ENCODE peak calls at places on chromosomes 6 and 20, in seven cellular contexts. H is spleen, R is tibial artery, Z is tibial nerve, D is esophagus squamous epithelium, N is left lung, G is H9. C is an unnamed sample.

GRCh38 chr6:16658661-16659060 is 102.6 kb downstream of the ATXN1 start:
- DNase-seq in H (no peak), R (no peak), Z (no peak), D (no peak), N (no peak), G (no peak), C (no peak)

GRCh38 chr6:155645328-155645727 is 189.7 kb upstream of the NOX3 start:
- DNase-seq in H (no peak), R (no peak), Z (no peak), D (no peak), N (no peak), G (no peak), C (no peak)

GRCh38 chr6:137894779-137895385 is 27.8 kb downstream of the TNFAIP3 start:
- DNase-seq in H (no peak), R (no peak), Z (no peak), D (no peak), N (no peak), G (no peak), C (no peak)

GRCh38 chr6:33661118-33661838 is 40.2 kb downstream of the ITPR3 start:
- DNase-seq in H (no peak), R (no peak), Z (no peak), D (no peak), N (no peak), G (no peak), C (no peak)

GRCh38 chr20:63538204-63539091 is 1.3 kb upstream of the PTK6 start:
- DNase-seq in H (no peak), R (no peak), Z (no peak), D (no peak), N (no peak), G (no peak), C (no peak)

GRCh38 chr6:107318100-107318736 is 141.1 kb downstream of the PDSS2 start:
- DNase-seq in H (peak), R (peak), Z (peak), D (no peak), N (no peak), G (peak), C (peak)

GRCh38 chr6:169190970-169191369 is 62.7 kb downstream of the THBS2 start:
- DNase-seq in H (no peak), R (no peak), Z (no peak), D (no peak), N (no peak), G (no peak), C (no peak)

GRCh38 chr20:51491393-51491792 is 51.1 kb downstream of the NFATC2 start:
- DNase-seq in H (peak), R (no peak), Z (no peak), D (no peak), N (no peak), G (no peak), C (no peak)

GRCh38 chr20:17611290-17611539 is 41.3 kb downstream of the DSTN start:
- DNase-seq in H (no peak), R (peak), Z (no peak), D (no peak), N (no peak), G (no peak), C (no peak)

GRCh38 chr6:1931817-1932216 is 313.6 kb downstream of the GMDS start:
- DNase-seq in H (no peak), R (no peak), Z (no peak), D (no peak), N (no peak), G (no peak), C (no peak)

GRCh38 chr6:3294921-3295871 is 36.4 kb downstream of the PSMG4 start:
- DNase-seq in H (peak), R (peak), Z (no peak), D (no peak), N (no peak), G (no peak), C (no peak)

GRCh38 chr6:87909849-87910248 is 137.8 kb upstream of the SPACA1 start:
- DNase-seq in H (no peak), R (no peak), Z (no peak), D (no peak), N (no peak), G (no peak), C (no peak)

GRCh38 chr6:159008656-159009288 is 8.8 kb upstream of the RSPH3 start:
- DNase-seq in H (no peak), R (no peak), Z (no peak), D (no peak), N (no peak), G (no peak), C (no peak)

GRCh38 chr6:39962831-39963230 is 28.6 kb upstream of the MOCS1 start:
- DNase-seq in H (no peak), R (no peak), Z (no peak), D (no peak), N (no peak), G (no peak), C (no peak)

GRCh38 chr20:47740225-47741184 is 44.8 kb downstream of the SULF2 start:
- DNase-seq in H (peak), R (peak), Z (peak), D (no peak), N (peak), G (peak), C (peak)

GRCh38 chr6:38570750-38571149 is 69.0 kb downstream of the BTBD9 start:
- DNase-seq in H (no peak), R (no peak), Z (no peak), D (no peak), N (no peak), G (no peak), C (no peak)

GRCh38 chr6:170128811-170129681 is 161.8 kb downstream of the DLL1 start:
- DNase-seq in H (peak), R (peak), Z (no peak), D (no peak), N (peak), G (peak), C (no peak)

GRCh38 chr20:38751360-38751976 is 3.2 kb downstream of the ACTR5 start:
- DNase-seq in H (no peak), R (no peak), Z (peak), D (no peak), N (no peak), G (no peak), C (no peak)

GRCh38 chr6:106563614-106564013 is 65.7 kb downstream of the RTN4IP1 start:
- DNase-seq in H (no peak), R (no peak), Z (no peak), D (no peak), N (no peak), G (no peak), C (peak)

DNA sequence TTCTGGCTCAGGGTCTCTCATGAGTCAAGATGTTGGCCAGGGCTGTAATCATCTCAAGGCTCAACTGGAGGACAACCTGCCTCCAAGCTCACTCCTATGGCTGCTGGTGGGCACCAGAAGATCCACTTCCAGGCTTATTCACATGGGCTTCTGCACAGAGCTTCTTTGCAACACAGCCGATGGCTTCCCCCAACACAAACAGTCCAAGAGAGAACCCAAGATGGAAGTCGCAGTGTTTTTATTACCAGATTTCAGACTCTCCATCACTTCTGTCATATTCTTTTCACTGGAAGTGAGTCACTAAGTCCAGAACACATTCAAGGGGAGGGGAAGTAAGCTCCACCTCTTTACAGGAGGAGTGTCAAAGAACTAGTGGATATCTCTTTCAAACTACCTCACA is 75.5 kb downstream of the CD164 start:
- DNase-seq in H (no peak), R (no peak), Z (no peak), D (no peak), N (no peak), G (no peak), C (no peak)
- H3K27ac ChIP-seq in H (no peak), R (peak), Z (no peak), D (no peak), N (no peak), G (no peak), C (no peak)

GRCh38 chr20:4011226-4011975 is 4.0 kb downstream of the RNF24 start:
- DNase-seq in H (no peak), R (no peak), Z (no peak), D (no peak), N (no peak), G (no peak), C (no peak)
- TF ChIP-seq CTCF in H (no peak), R (no peak), Z (no peak), D (no peak), N (no peak), G (no peak), C (no peak)

GRCh38 chr6:111379831-111380230 is 103.2 kb downstream of the REV3L start:
- DNase-seq in H (no peak), R (no peak), Z (no peak), D (no peak), N (no peak), G (no peak), C (no peak)

GRCh38 chr6:111381126-111381525 is 101.9 kb downstream of the REV3L start:
- DNase-seq in H (no peak), R (no peak), Z (no peak), D (no peak), N (no peak), G (no peak), C (no peak)

GRCh38 chr6:111377558-111378120 is 105.4 kb downstream of the REV3L start:
- DNase-seq in H (no peak), R (no peak), Z (no peak), D (no peak), N (no peak), G (no peak), C (no peak)

GRCh38 chr6:111379302-111379701 is 103.7 kb downstream of the REV3L start:
- DNase-seq in H (no peak), R (no peak), Z (no peak), D (no peak), N (no peak), G (no peak), C (no peak)

GRCh38 chr6:111382476-111383294 is 100.3 kb downstream of the REV3L start:
- DNase-seq in H (no peak), R (no peak), Z (no peak), D (no peak), N (peak), G (no peak), C (peak)
- H3K27ac ChIP-seq in H (no peak), R (peak), Z (no peak), D (no peak), N (no peak), G (no peak), C (no peak)

GRCh38 chr6:98769546-98769945 is 64.8 kb upstream of the POU3F2 start:
- DNase-seq in H (no peak), R (no peak), Z (no peak), D (no peak), N (no peak), G (peak), C (no peak)
- TF ChIP-seq CTCF in H (no peak), R (no peak), Z (no peak), D (no peak), N (no peak), G (peak), C (no peak)

GRCh38 chr6:109332748-109333147 is 49.5 kb downstream of the CD164 start:
- DNase-seq in H (no peak), R (no peak), Z (no peak), D (no peak), N (no peak), G (no peak), C (no peak)
- H3K27ac ChIP-seq in H (peak), R (no peak), Z (no peak), D (no peak), N (no peak), G (no peak), C (no peak)

GRCh38 chr6:112560651-112561050 is 213.5 kb downstream of the RFPL4B start:
- DNase-seq in H (no peak), R (no peak), Z (no peak), D (no peak), N (no peak), G (no peak), C (no peak)
- TF ChIP-seq CTCF in H (no peak), R (no peak), Z (no peak), D (no peak), N (no peak), G (peak), C (no peak)

DNA sequence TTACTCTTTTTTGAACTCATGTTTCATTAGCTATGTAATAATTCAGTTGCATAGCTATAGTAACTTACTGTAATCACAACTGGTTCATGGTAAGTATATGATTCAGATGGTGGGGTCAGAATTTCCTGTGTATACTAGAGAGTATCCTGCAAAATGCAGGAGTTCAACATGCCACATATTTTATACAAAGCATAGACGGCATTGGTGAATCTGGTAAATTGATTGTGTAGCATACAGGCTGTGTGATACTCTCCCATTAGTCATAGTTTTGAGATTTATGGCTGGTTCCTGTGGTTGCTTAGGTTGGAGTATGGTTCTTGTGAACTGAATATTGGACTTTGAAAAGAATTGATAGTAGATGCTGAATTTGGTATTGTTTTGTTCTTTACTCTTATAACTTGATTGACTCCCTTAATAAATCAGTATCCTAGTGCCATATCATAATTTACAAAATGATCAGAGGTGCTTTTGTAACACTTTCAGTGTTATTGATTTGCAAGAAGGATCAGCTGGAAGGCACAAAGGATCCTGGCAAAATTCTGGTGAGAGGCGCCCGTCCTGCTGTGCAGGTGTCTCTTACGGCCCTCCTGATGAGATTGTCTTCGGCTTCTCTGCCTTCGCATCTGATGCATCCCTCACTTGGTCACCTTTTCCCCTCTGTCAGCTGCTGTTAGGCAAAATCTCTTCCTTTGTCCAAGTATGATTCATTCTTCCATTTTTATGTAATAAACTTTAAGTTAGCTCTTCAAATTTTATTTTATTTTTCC is 22.6 kb downstream of the SNX9 start:
- DNase-seq in H (no peak), R (no peak), Z (no peak), D (no peak), N (no peak), G (no peak), C (no peak)
- H3K27ac ChIP-seq in H (peak), R (no peak), Z (no peak), D (no peak), N (no peak), G (no peak), C (no peak)

GRCh38 chr20:44251284-44251683 is 4.2 kb downstream of the GDAP1L1 start:
- DNase-seq in H (no peak), R (no peak), Z (no peak), D (no peak), N (no peak), G (no peak), C (no peak)

GRCh38 chr20:44255942-44256341 is 8.8 kb downstream of the GDAP1L1 start:
- DNase-seq in H (no peak), R (no peak), Z (no peak), D (no peak), N (no peak), G (no peak), C (no peak)

GRCh38 chr20:44256961-44257360 is 9.9 kb downstream of the GDAP1L1 start:
- DNase-seq in H (no peak), R (no peak), Z (no peak), D (no peak), N (no peak), G (no peak), C (no peak)

GRCh38 chr20:44254073-44254472 is 7.0 kb downstream of the GDAP1L1 start:
- DNase-seq in H (no peak), R (no peak), Z (no peak), D (no peak), N (no peak), G (no peak), C (no peak)

DNA sequence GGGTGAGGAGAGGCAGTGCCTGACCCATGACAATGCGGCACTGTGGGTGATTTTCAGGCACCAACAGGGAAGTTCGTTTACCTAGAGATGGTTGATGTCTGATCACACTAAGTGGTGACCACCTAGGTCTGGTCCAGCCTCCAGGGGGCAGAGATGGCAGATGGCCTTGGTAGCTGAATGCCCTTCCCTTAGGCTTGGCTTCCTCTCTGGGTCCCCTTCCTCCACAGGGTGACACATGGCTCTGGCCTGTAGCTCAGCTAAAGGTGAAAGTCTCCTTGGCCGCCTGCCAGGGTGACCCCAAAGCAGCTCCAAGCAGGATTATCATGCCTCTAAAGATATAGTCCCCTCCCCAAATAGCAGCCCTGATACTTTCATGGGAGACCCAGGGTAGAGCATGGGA is 6.4 kb downstream of the GDAP1L1 start:
- DNase-seq in H (no peak), R (no peak), Z (no peak), D (no peak), N (no peak), G (peak), C (no peak)
- TF ChIP-seq CTCF in H (no peak), R (no peak), Z (no peak), D (no peak), N (no peak), G (peak), C (no peak)

GRCh38 chr20:35104685-35105295 is 12.2 kb upstream of the TRPC4AP start:
- DNase-seq in H (no peak), R (no peak), Z (no peak), D (no peak), N (no peak), G (no peak), C (no peak)
- H3K27ac ChIP-seq in H (no peak), R (no peak), Z (no peak), D (no peak), N (no peak), G (no peak), C (no peak)

GRCh38 chr20:37096415-37097039 is 730 bp upstream of the RBL1 start:
- DNase-seq in H (no peak), R (no peak), Z (no peak), D (no peak), N (no peak), G (no peak), C (no peak)
- TF ChIP-seq CTCF in H (no peak), R (no peak), Z (no peak), D (no peak), N (no peak), G (no peak), C (no peak)